ENCODE peak calls at places on chromosome 19, in five cellular contexts. One of them, this sample, is unnamed.

GRCh38 chr19:19515764-19516519 is at the start of gene NDUFA13:
- DNase-seq in endothelial cell of umbilical vein: peak
- DNase-seq in A549: peak
- DNase-seq in GM12878: peak
- DNase-seq in HepG2: peak
- DNase-seq in this sample: peak

GRCh38 chr19:17079710-17080440 is 4.3 kb downstream of the MYO9B start:
- DNase-seq in GM12878: peak
- DNase-seq in A549: peak
- DNase-seq in endothelial cell of umbilical vein: peak
- DNase-seq in HepG2: peak
- DNase-seq in this sample: no peak

GRCh38 chr19:10158071-10158470 is 36.7 kb downstream of the DNMT1 start:
- DNase-seq in endothelial cell of umbilical vein: no peak
- DNase-seq in GM12878: no peak
- DNase-seq in HepG2: no peak
- DNase-seq in A549: no peak
- DNase-seq in this sample: no peak

GRCh38 chr19:31204115-31204514 is 145.1 kb downstream of the TSHZ3 start:
- DNase-seq in A549: no peak
- DNase-seq in endothelial cell of umbilical vein: no peak
- DNase-seq in HepG2: no peak
- DNase-seq in GM12878: no peak
- DNase-seq in this sample: no peak

GRCh38 chr19:42412223-42412622 is 15.0 kb downstream of the LIPE start:
- DNase-seq in GM12878: no peak
- DNase-seq in endothelial cell of umbilical vein: no peak
- DNase-seq in HepG2: no peak
- DNase-seq in A549: no peak
- DNase-seq in this sample: peak

GRCh38 chr19:48325265-48325910 is at the start of gene EMP3:
- DNase-seq in endothelial cell of umbilical vein: peak
- DNase-seq in GM12878: peak
- DNase-seq in A549: peak
- DNase-seq in HepG2: no peak
- DNase-seq in this sample: peak

GRCh38 chr19:42406111-42406510 is 16.0 kb upstream of the CNFN start:
- DNase-seq in HepG2: no peak
- DNase-seq in endothelial cell of umbilical vein: no peak
- DNase-seq in A549: no peak
- DNase-seq in GM12878: no peak
- DNase-seq in this sample: no peak

GRCh38 chr19:17468302-17469091 is 1.8 kb upstream of the SLC27A1 start:
- DNase-seq in HepG2: no peak
- DNase-seq in A549: no peak
- DNase-seq in endothelial cell of umbilical vein: no peak
- DNase-seq in GM12878: no peak
- DNase-seq in this sample: no peak

GRCh38 chr19:32238076-32238475 is 107.3 kb upstream of the ZNF507 start:
- DNase-seq in HepG2: no peak
- DNase-seq in endothelial cell of umbilical vein: no peak
- DNase-seq in A549: no peak
- DNase-seq in GM12878: no peak
- DNase-seq in this sample: peak

GRCh38 chr19:48511800-48512503 is at the start of gene LMTK3:
- DNase-seq in HepG2: no peak
- DNase-seq in endothelial cell of umbilical vein: no peak
- DNase-seq in A549: peak
- DNase-seq in GM12878: no peak
- DNase-seq in this sample: peak

GRCh38 chr19:49335071-49335783 is at the start of gene CD37:
- DNase-seq in GM12878: no peak
- DNase-seq in HepG2: no peak
- DNase-seq in endothelial cell of umbilical vein: no peak
- DNase-seq in A549: no peak
- DNase-seq in this sample: peak

GRCh38 chr19:32471811-32472210 is 66.2 kb downstream of the DPY19L3 start:
- DNase-seq in endothelial cell of umbilical vein: no peak
- DNase-seq in A549: no peak
- DNase-seq in GM12878: no peak
- DNase-seq in HepG2: no peak
- DNase-seq in this sample: no peak

GRCh38 chr19:13033819-13034611 is 38.7 kb downstream of the NFIX start:
- DNase-seq in A549: peak
- DNase-seq in endothelial cell of umbilical vein: no peak
- DNase-seq in HepG2: peak
- DNase-seq in GM12878: no peak
- DNase-seq in this sample: peak

GRCh38 chr19:45079063-45079910 is at the start of gene GEMIN7:
- DNase-seq in HepG2: peak
- DNase-seq in endothelial cell of umbilical vein: peak
- DNase-seq in A549: peak
- DNase-seq in GM12878: peak
- DNase-seq in this sample: peak

GRCh38 chr19:40831502-40832430 is 18.5 kb downstream of the CYP2A6 start:
- DNase-seq in GM12878: no peak
- DNase-seq in endothelial cell of umbilical vein: no peak
- DNase-seq in HepG2: peak
- DNase-seq in A549: peak
- DNase-seq in this sample: peak

GRCh38 chr19:7679017-7679720 is 1.5 kb upstream of the TRAPPC5 start:
- DNase-seq in HepG2: peak
- DNase-seq in GM12878: no peak
- DNase-seq in A549: no peak
- DNase-seq in endothelial cell of umbilical vein: no peak
- DNase-seq in this sample: peak

GRCh38 chr19:14361824-14362223 is 19.4 kb upstream of the ADGRE5 start:
- DNase-seq in endothelial cell of umbilical vein: no peak
- DNase-seq in HepG2: no peak
- DNase-seq in GM12878: no peak
- DNase-seq in A549: no peak
- DNase-seq in this sample: peak

GRCh38 chr19:16200038-16200775 is 2.5 kb downstream of the AP1M1 start:
- DNase-seq in GM12878: no peak
- DNase-seq in A549: no peak
- DNase-seq in HepG2: peak
- DNase-seq in endothelial cell of umbilical vein: no peak
- DNase-seq in this sample: peak

GRCh38 chr19:35513231-35513974 is at the start of gene DMKN:
- DNase-seq in HepG2: peak
- DNase-seq in endothelial cell of umbilical vein: no peak
- DNase-seq in A549: no peak
- DNase-seq in GM12878: no peak
- DNase-seq in this sample: peak

GRCh38 chr19:17073869-17074627 is 1.2 kb downstream of the HAUS8 start:
- DNase-seq in HepG2: no peak
- DNase-seq in endothelial cell of umbilical vein: no peak
- DNase-seq in GM12878: no peak
- DNase-seq in A549: no peak
- DNase-seq in this sample: no peak

GRCh38 chr19:14434157-14434501 is 1.0 kb downstream of the PKN1 start:
- DNase-seq in A549: no peak
- DNase-seq in GM12878: no peak
- DNase-seq in endothelial cell of umbilical vein: peak
- DNase-seq in HepG2: no peak
- DNase-seq in this sample: no peak

GRCh38 chr19:43438291-43439162 is 23.8 kb downstream of the TEX101 start:
- DNase-seq in A549: peak
- DNase-seq in HepG2: no peak
- DNase-seq in endothelial cell of umbilical vein: no peak
- DNase-seq in GM12878: no peak
- DNase-seq in this sample: peak
- TF ChIP-seq MYC in A549: no peak
- TF ChIP-seq MYC in HepG2: no peak
- TF ChIP-seq MYC in endothelial cell of umbilical vein: no peak
- TF ChIP-seq MYC in GM12878: no peak
- TF ChIP-seq MYC in this sample: no peak

DNA sequence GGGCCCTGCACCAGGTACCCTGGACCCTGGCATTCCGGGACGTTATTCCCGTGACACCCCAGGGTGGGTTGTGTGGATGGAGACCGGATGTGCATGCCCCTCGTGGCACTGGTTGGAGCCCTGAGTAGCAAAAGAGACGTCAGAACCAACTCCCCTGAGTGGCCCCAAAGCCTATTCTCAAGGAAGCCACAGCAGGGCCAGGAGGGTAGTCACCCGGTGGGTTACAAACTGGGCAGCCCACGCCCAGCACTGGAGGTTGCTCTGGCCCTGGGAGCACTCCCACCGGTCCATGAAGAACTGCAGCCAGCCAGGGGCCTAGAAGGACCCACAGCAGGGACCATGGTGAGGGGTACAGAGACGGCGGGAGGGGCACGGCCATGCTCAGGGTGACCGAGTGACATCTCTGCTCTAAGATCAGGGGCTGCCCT is 7.5 kb downstream of the KLF16 start:
- DNase-seq in A549: no peak
- DNase-seq in endothelial cell of umbilical vein: no peak
- DNase-seq in HepG2: no peak
- DNase-seq in GM12878: no peak
- DNase-seq in this sample: peak
- TF ChIP-seq MYC in A549: no peak
- TF ChIP-seq MYC in endothelial cell of umbilical vein: no peak
- TF ChIP-seq MYC in HepG2: no peak
- TF ChIP-seq MYC in GM12878: peak
- TF ChIP-seq MYC in this sample: no peak

GRCh38 chr19:5108866-5109265 is 140.0 kb downstream of the KDM4B start:
- DNase-seq in HepG2: no peak
- DNase-seq in A549: no peak
- DNase-seq in GM12878: no peak
- DNase-seq in endothelial cell of umbilical vein: no peak
- DNase-seq in this sample: no peak
- TF ChIP-seq MYC in HepG2: no peak
- TF ChIP-seq MYC in A549: no peak
- TF ChIP-seq MYC in GM12878: no peak
- TF ChIP-seq MYC in endothelial cell of umbilical vein: no peak
- TF ChIP-seq MYC in this sample: no peak

GRCh38 chr19:43809762-43810696 is 7.8 kb upstream of the LYPD5 start:
- DNase-seq in GM12878: peak
- DNase-seq in HepG2: peak
- DNase-seq in endothelial cell of umbilical vein: peak
- DNase-seq in A549: peak
- DNase-seq in this sample: peak
- TF ChIP-seq MYC in GM12878: no peak
- TF ChIP-seq MYC in HepG2: no peak
- TF ChIP-seq MYC in endothelial cell of umbilical vein: no peak
- TF ChIP-seq MYC in A549: no peak
- TF ChIP-seq MYC in this sample: no peak

GRCh38 chr19:46624958-46625661 is at the start of gene PTGIR:
- DNase-seq in A549: no peak
- DNase-seq in GM12878: no peak
- DNase-seq in HepG2: no peak
- DNase-seq in endothelial cell of umbilical vein: peak
- DNase-seq in this sample: peak
- TF ChIP-seq MYC in A549: no peak
- TF ChIP-seq MYC in GM12878: no peak
- TF ChIP-seq MYC in HepG2: no peak
- TF ChIP-seq MYC in endothelial cell of umbilical vein: no peak
- TF ChIP-seq MYC in this sample: no peak

GRCh38 chr19:6273701-6274601 is 5.8 kb downstream of the MLLT1 start:
- DNase-seq in A549: no peak
- DNase-seq in GM12878: no peak
- DNase-seq in HepG2: peak
- DNase-seq in endothelial cell of umbilical vein: peak
- DNase-seq in this sample: peak
- TF ChIP-seq MYC in A549: no peak
- TF ChIP-seq MYC in GM12878: no peak
- TF ChIP-seq MYC in HepG2: peak
- TF ChIP-seq MYC in endothelial cell of umbilical vein: no peak
- TF ChIP-seq MYC in this sample: no peak

DNA sequence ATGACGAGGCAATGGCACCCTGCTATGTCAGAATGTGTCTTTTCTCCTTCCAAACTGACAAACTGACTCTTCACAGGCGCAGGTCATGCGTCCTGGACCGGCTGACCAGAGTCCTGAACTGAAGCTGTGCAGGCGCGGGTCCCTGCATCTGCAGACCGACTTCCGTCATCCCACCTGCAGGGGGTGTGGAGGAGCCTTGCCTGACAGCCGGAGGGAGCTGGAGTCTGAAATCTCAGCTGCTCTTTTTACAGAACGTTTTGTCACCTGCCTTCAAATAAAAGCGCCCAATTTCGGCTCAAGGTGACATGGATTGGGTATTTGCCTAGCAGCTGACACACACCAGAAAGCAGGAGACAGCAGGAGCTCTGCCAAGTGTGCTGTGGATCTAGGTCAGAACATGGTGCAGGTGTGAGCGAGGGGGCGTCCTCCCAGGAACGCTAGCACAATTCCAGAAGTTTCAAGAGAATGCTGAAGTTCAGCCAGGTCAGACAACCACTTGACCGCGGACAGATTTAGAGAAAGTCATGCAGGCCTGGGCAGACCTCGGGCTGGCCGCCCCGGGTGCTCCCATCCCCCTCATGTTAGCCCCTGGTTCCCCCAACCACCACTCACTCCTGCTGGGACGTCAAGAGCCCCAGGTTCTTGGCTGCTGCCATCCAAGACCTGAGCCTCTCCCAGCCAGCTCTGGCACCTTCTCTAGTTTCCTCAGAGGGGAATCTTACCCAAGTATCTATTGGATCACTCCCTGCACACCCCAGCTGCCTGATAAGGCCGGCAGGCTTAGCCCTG is 32.8 kb downstream of the ELL start:
- DNase-seq in A549: peak
- DNase-seq in HepG2: peak
- DNase-seq in GM12878: no peak
- DNase-seq in endothelial cell of umbilical vein: peak
- DNase-seq in this sample: no peak
- TF ChIP-seq MYC in A549: no peak
- TF ChIP-seq MYC in HepG2: no peak
- TF ChIP-seq MYC in GM12878: no peak
- TF ChIP-seq MYC in endothelial cell of umbilical vein: no peak
- TF ChIP-seq MYC in this sample: no peak

This sample was measured in NB4.